ENCODE peak calls at places on chromosomes 1 and 21, in eight cellular contexts. X, H, T, Q, S, G, N and E are unnamed samples.

GRCh38 chr1:115767403-115767802 is 1.1 kb downstream of the CASQ2 start:
- DNase-seq in X (no peak), H (no peak), T (no peak), Q (no peak), S (no peak), G (no peak), N (no peak), E (no peak)

GRCh38 chr1:82152356-82153281 is 351.9 kb downstream of the ADGRL2 start:
- DNase-seq in X (no peak), H (peak), T (no peak), Q (no peak), S (no peak), G (no peak), N (no peak), E (no peak)

GRCh38 chr1:151838491-151839412 is 868 bp downstream of the C2CD4D start:
- DNase-seq in X (no peak), H (no peak), T (no peak), Q (no peak), S (peak), G (no peak), N (no peak), E (no peak)

GRCh38 chr1:230379928-230380327 is 46.2 kb downstream of the PGBD5 start:
- DNase-seq in X (no peak), H (no peak), T (no peak), Q (no peak), S (no peak), G (no peak), N (no peak), E (no peak)

GRCh38 chr1:185971688-185972087 is 237.5 kb downstream of the HMCN1 start:
- DNase-seq in X (no peak), H (no peak), T (no peak), Q (peak), S (no peak), G (no peak), N (peak), E (no peak)

GRCh38 chr1:225437710-225438437 is 10.0 kb upstream of the LBR start:
- DNase-seq in X (peak), H (peak), T (no peak), Q (peak), S (no peak), G (no peak), N (no peak), E (no peak)

GRCh38 chr1:18484276-18484675 is 3.5 kb downstream of the KLHDC7A start:
- DNase-seq in X (no peak), H (no peak), T (no peak), Q (no peak), S (no peak), G (no peak), N (no peak), E (no peak)

GRCh38 chr1:175376194-175376593 is 183.6 kb upstream of the KIAA0040 start:
- DNase-seq in X (peak), H (no peak), T (no peak), Q (peak), S (peak), G (no peak), N (peak), E (no peak)

GRCh38 chr1:27405074-27405473 is 12.7 kb downstream of the GPR3 start:
- DNase-seq in X (no peak), H (no peak), T (no peak), Q (peak), S (no peak), G (no peak), N (peak), E (no peak)

GRCh38 chr1:32998997-32999396 is 34.4 kb upstream of the RNF19B start:
- DNase-seq in X (no peak), H (no peak), T (no peak), Q (peak), S (no peak), G (no peak), N (no peak), E (no peak)

GRCh38 chr1:10575616-10576015 is 100.9 kb downstream of the PEX14 start:
- DNase-seq in X (peak), H (no peak), T (no peak), Q (peak), S (no peak), G (no peak), N (peak), E (no peak)

GRCh38 chr1:234631721-234632125 is 21.7 kb upstream of the IRF2BP2 start:
- DNase-seq in X (peak), H (no peak), T (no peak), Q (peak), S (no peak), G (no peak), N (peak), E (no peak)

GRCh38 chr1:183105449-183105848 is 80.6 kb upstream of the LAMC2 start:
- DNase-seq in X (no peak), H (no peak), T (no peak), Q (peak), S (no peak), G (no peak), N (no peak), E (no peak)

GRCh38 chr1:227777156-227777555 is 38.3 kb upstream of the PRSS38 start:
- DNase-seq in X (no peak), H (no peak), T (no peak), Q (no peak), S (no peak), G (no peak), N (no peak), E (no peak)

GRCh38 chr1:178010674-178011073 is 40.8 kb upstream of the SEC16B start:
- DNase-seq in X (no peak), H (no peak), T (no peak), Q (no peak), S (no peak), G (no peak), N (no peak), E (no peak)

GRCh38 chr1:215844266-215844665 is 277.2 kb downstream of the KCTD3 start:
- DNase-seq in X (peak), H (no peak), T (no peak), Q (no peak), S (no peak), G (no peak), N (no peak), E (no peak)

GRCh38 chr1:71037066-71037465 is 10.6 kb downstream of the PTGER3 start:
- DNase-seq in X (no peak), H (no peak), T (no peak), Q (no peak), S (no peak), G (no peak), N (no peak), E (no peak)

GRCh38 chr1:241990040-241990439 is 8.9 kb downstream of the MAP1LC3C start:
- DNase-seq in X (no peak), H (peak), T (no peak), Q (peak), S (no peak), G (no peak), N (peak), E (no peak)

GRCh38 chr21:45087022-45087823 is 12.8 kb downstream of the ADARB1 start:
- DNase-seq in X (no peak), H (no peak), T (no peak), Q (peak), S (peak), G (no peak), N (no peak), E (no peak)

GRCh38 chr1:12132078-12132477 is 34.7 kb upstream of the TNFRSF1B start:
- DNase-seq in X (no peak), H (no peak), T (no peak), Q (no peak), S (no peak), G (no peak), N (peak), E (no peak)

GRCh38 chr1:180633092-180634045 is 1.5 kb downstream of the XPR1 start:
- DNase-seq in X (peak), H (peak), T (no peak), Q (peak), S (no peak), G (no peak), N (no peak), E (no peak)

GRCh38 chr21:15804247-15804985 is 74.6 kb downstream of the USP25 start:
- DNase-seq in X (peak), H (peak), T (no peak), Q (no peak), S (no peak), G (no peak), N (no peak), E (no peak)